ENCODE peak calls at places on chromosomes 13 and 19, in four cellular contexts. One of them, this sample, is unnamed.

GRCh38 chr13:49399801-49400472 is 43.9 kb downstream of the CAB39L start:
- DNase-seq in NCI-H460: no peak
- DNase-seq in neural crest cell: no peak
- DNase-seq in astrocyte of the cerebellum: no peak
- DNase-seq in this sample: no peak

GRCh38 chr19:4369888-4370260 is 26.5 kb downstream of the MPND start:
- DNase-seq in NCI-H460: peak
- DNase-seq in neural crest cell: peak
- DNase-seq in astrocyte of the cerebellum: no peak
- DNase-seq in this sample: peak

GRCh38 chr19:2625434-2625833 is 77.1 kb downstream of the GNG7 start:
- DNase-seq in NCI-H460: no peak
- DNase-seq in neural crest cell: no peak
- DNase-seq in astrocyte of the cerebellum: no peak
- DNase-seq in this sample: no peak

GRCh38 chr13:59584101-59584500 is 579.6 kb downstream of the DIAPH3 start:
- DNase-seq in NCI-H460: no peak
- DNase-seq in neural crest cell: no peak
- DNase-seq in astrocyte of the cerebellum: no peak
- DNase-seq in this sample: no peak

GRCh38 chr19:35378356-35378755 is 7.5 kb downstream of the GPR42 start:
- DNase-seq in NCI-H460: no peak
- DNase-seq in neural crest cell: no peak
- DNase-seq in astrocyte of the cerebellum: no peak
- DNase-seq in this sample: no peak

GRCh38 chr19:35024095-35024494 is 6.2 kb upstream of the SCN1B start:
- DNase-seq in NCI-H460: no peak
- DNase-seq in neural crest cell: no peak
- DNase-seq in astrocyte of the cerebellum: no peak
- DNase-seq in this sample: no peak

GRCh38 chr19:40366697-40367561 is 18.4 kb downstream of the PLD3 start:
- DNase-seq in NCI-H460: no peak
- DNase-seq in neural crest cell: peak
- DNase-seq in astrocyte of the cerebellum: peak
- DNase-seq in this sample: no peak

GRCh38 chr13:47000166-47000565 is 103.3 kb upstream of the HTR2A start:
- DNase-seq in NCI-H460: no peak
- DNase-seq in neural crest cell: no peak
- DNase-seq in astrocyte of the cerebellum: no peak
- DNase-seq in this sample: no peak

GRCh38 chr19:7783991-7784421 is 21.0 kb downstream of the CLEC4M start:
- DNase-seq in NCI-H460: peak
- DNase-seq in neural crest cell: no peak
- DNase-seq in astrocyte of the cerebellum: no peak
- DNase-seq in this sample: no peak

GRCh38 chr19:33988601-33989000 is 183.7 kb upstream of the LSM14A start:
- DNase-seq in NCI-H460: no peak
- DNase-seq in neural crest cell: no peak
- DNase-seq in astrocyte of the cerebellum: no peak
- DNase-seq in this sample: no peak

GRCh38 chr13:113774177-113775107 is 15.4 kb downstream of the TMEM255B start:
- DNase-seq in NCI-H460: no peak
- DNase-seq in neural crest cell: no peak
- DNase-seq in astrocyte of the cerebellum: no peak
- DNase-seq in this sample: no peak

GRCh38 chr13:64925284-64925683 is 2304.9 kb downstream of the PCDH9 start:
- DNase-seq in NCI-H460: no peak
- DNase-seq in neural crest cell: peak
- DNase-seq in astrocyte of the cerebellum: no peak
- DNase-seq in this sample: no peak

GRCh38 chr13:50677687-50678463 is 165.6 kb downstream of the DLEU7 start:
- DNase-seq in NCI-H460: no peak
- DNase-seq in neural crest cell: no peak
- DNase-seq in astrocyte of the cerebellum: no peak
- DNase-seq in this sample: no peak

GRCh38 chr19:3068071-3068470 is 5.8 kb upstream of the TLE5 start:
- DNase-seq in NCI-H460: no peak
- DNase-seq in neural crest cell: no peak
- DNase-seq in astrocyte of the cerebellum: no peak
- DNase-seq in this sample: no peak

GRCh38 chr19:3593156-3593555 is 7.9 kb downstream of the GIPC3 start:
- DNase-seq in NCI-H460: no peak
- DNase-seq in neural crest cell: no peak
- DNase-seq in astrocyte of the cerebellum: no peak
- DNase-seq in this sample: no peak

GRCh38 chr19:2805261-2805900 is 14.3 kb upstream of the ZNF554 start:
- DNase-seq in NCI-H460: no peak
- DNase-seq in neural crest cell: no peak
- DNase-seq in astrocyte of the cerebellum: no peak
- DNase-seq in this sample: no peak

GRCh38 chr19:17339088-17339741 is 1.9 kb downstream of the GTPBP3 start:
- DNase-seq in NCI-H460: no peak
- DNase-seq in neural crest cell: no peak
- DNase-seq in astrocyte of the cerebellum: no peak
- DNase-seq in this sample: no peak

GRCh38 chr19:44677019-44677809 is 5.9 kb downstream of the CEACAM19 start:
- DNase-seq in NCI-H460: peak
- DNase-seq in neural crest cell: no peak
- DNase-seq in astrocyte of the cerebellum: no peak
- DNase-seq in this sample: no peak

GRCh38 chr13:98697833-98698232 is 54.6 kb downstream of the SLC15A1 start:
- DNase-seq in NCI-H460: no peak
- DNase-seq in neural crest cell: no peak
- DNase-seq in astrocyte of the cerebellum: no peak
- DNase-seq in this sample: no peak

GRCh38 chr13:60591348-60591747 is 194.3 kb downstream of the TDRD3 start:
- DNase-seq in NCI-H460: no peak
- DNase-seq in neural crest cell: no peak
- DNase-seq in astrocyte of the cerebellum: peak
- DNase-seq in this sample: no peak

GRCh38 chr13:33280550-33280905 is 5.0 kb downstream of the STARD13 start:
- DNase-seq in NCI-H460: no peak
- DNase-seq in neural crest cell: no peak
- DNase-seq in astrocyte of the cerebellum: no peak
- DNase-seq in this sample: no peak

GRCh38 chr13:30610311-30610710 is 7.4 kb upstream of the USPL1 start:
- DNase-seq in NCI-H460: no peak
- DNase-seq in neural crest cell: no peak
- DNase-seq in astrocyte of the cerebellum: no peak
- DNase-seq in this sample: no peak

GRCh38 chr13:40205771-40206240 is 460.6 kb downstream of the FOXO1 start:
- DNase-seq in NCI-H460: no peak
- DNase-seq in neural crest cell: no peak
- DNase-seq in astrocyte of the cerebellum: no peak
- DNase-seq in this sample: no peak

GRCh38 chr19:5255602-5256231 is 84.9 kb downstream of the PTPRS start:
- DNase-seq in NCI-H460: no peak
- DNase-seq in neural crest cell: no peak
- DNase-seq in astrocyte of the cerebellum: no peak
- DNase-seq in this sample: no peak